ENCODE peak calls at places on chromosomes 16 and 17, in six cellular contexts. K, X, R, H, C and J are unnamed samples.

GRCh38 chr16:85428168-85428898 is 184.8 kb upstream of the GSE1 start:
- DNase-seq in X (peak; percentile 69), R (peak; percentile 42), H (peak; percentile 67), K (no peak), C (peak; percentile 36), J (peak; percentile 83)

GRCh38 chr17:44960654-44961053 is 7.4 kb downstream of the C1QL1 start:
- DNase-seq in C (no peak), K (no peak), R (no peak), X (no peak), H (peak; percentile 65), J (no peak)

GRCh38 chr17:79979841-79980215 is 55.8 kb downstream of the TBC1D16 start:
- DNase-seq in K (peak; percentile 61), H (peak; percentile 20), X (peak; percentile 68), R (no peak), C (no peak), J (no peak)

GRCh38 chr17:80118601-80119270 is 17.4 kb downstream of the GAA start:
- DNase-seq in K (no peak), R (no peak), H (no peak), C (no peak), X (no peak), J (no peak)

GRCh38 chr17:2563543-2563942 is 29.9 kb upstream of the PAFAH1B1 start:
- DNase-seq in R (no peak), K (no peak), H (no peak), C (no peak), X (no peak), J (no peak)

GRCh38 chr16:3456374-3456773 is 12.9 kb downstream of the NAA60 start:
- DNase-seq in X (no peak), C (no peak), K (peak; percentile 28), R (no peak), H (no peak), J (no peak)

GRCh38 chr17:50558955-50559614 is 1.4 kb upstream of the CACNA1G start:
- DNase-seq in C (peak; percentile 66), R (peak; percentile 36), H (peak; percentile 69), X (peak; percentile 71), K (no peak), J (peak; percentile 30)

GRCh38 chr17:49703557-49704277 is 4.0 kb downstream of the SLC35B1 start:
- DNase-seq in C (no peak), K (no peak), R (no peak), X (no peak), H (no peak), J (no peak)

GRCh38 chr17:40854175-40854814 is 12.7 kb downstream of the KRT12 start:
- DNase-seq in X (no peak), R (no peak), H (no peak), C (no peak), K (no peak), J (no peak)

GRCh38 chr17:42895185-42895555 is 5.4 kb upstream of the G6PC1 start:
- DNase-seq in C (peak; percentile 71), X (peak; percentile 89), R (no peak), K (peak; percentile 92), H (peak; percentile 54), J (peak; percentile 90)

GRCh38 chr17:48624544-48625501 is 1.3 kb downstream of the HOXB9 start:
- DNase-seq in H (no peak), R (no peak), K (no peak), C (no peak), X (no peak), J (no peak)

GRCh38 chr16:49468611-49469322 is 95.2 kb downstream of the C16orf78 start:
- DNase-seq in K (no peak), C (peak; percentile 5), R (no peak), H (peak; percentile 14), X (no peak), J (no peak)

GRCh38 chr17:57213180-57213825 is 43.0 kb upstream of the MSI2 start:
- DNase-seq in C (no peak), R (no peak), X (no peak), K (no peak), H (no peak), J (no peak)

GRCh38 chr16:2902337-2903130 is 9.2 kb upstream of the FLYWCH1 start:
- DNase-seq in H (no peak), K (no peak), R (no peak), C (no peak), X (no peak), J (no peak)

GRCh38 chr16:8806272-8806983 is 8.8 kb downstream of the PMM2 start:
- DNase-seq in R (no peak), X (no peak), K (no peak), C (no peak), H (no peak), J (no peak)

GRCh38 chr17:50675627-50676026 is 32.1 kb downstream of the ANKRD40 start:
- DNase-seq in H (no peak), R (no peak), X (peak; percentile 92), K (no peak), C (no peak), J (no peak)

GRCh38 chr17:31068291-31068690 is 26.5 kb upstream of the NF1 start:
- DNase-seq in H (no peak), R (peak; percentile 56), C (no peak), K (no peak), X (no peak), J (peak; percentile 69)

GRCh38 chr17:63516910-63517824 is 6.0 kb upstream of the KCNH6 start:
- DNase-seq in H (no peak), C (no peak), X (no peak), R (no peak), K (no peak), J (peak; percentile 11)

GRCh38 chr16:50441758-50442157 is 73.0 kb upstream of the BRD7 start:
- DNase-seq in K (no peak), X (no peak), R (no peak), C (no peak), H (no peak), J (no peak)

GRCh38 chr16:35510701-35511100 is 2051.3 kb downstream of the TP53TG3F start:
- DNase-seq in X (no peak), C (no peak), H (no peak), R (no peak), K (no peak), J (no peak)

GRCh38 chr16:85249418-85249817 is 137.1 kb upstream of the CIBAR2 start:
- DNase-seq in K (no peak), C (no peak), R (no peak), H (no peak), X (peak; percentile 91), J (no peak)

GRCh38 chr16:2090819-2091721 is 43.3 kb downstream of the TSC2 start:
- DNase-seq in R (peak; percentile 51), K (no peak), X (peak; percentile 97), H (peak; percentile 87), C (peak; percentile 66), J (peak; percentile 82)

GRCh38 chr17:40726919-40727318 is 23.4 kb upstream of the KRT24 start:
- DNase-seq in C (no peak), R (no peak), X (no peak), K (no peak), H (no peak), J (no peak)

GRCh38 chr17:13940858-13941665 is 128.2 kb upstream of the COX10 start:
- DNase-seq in H (no peak), C (no peak), R (no peak), X (no peak), K (no peak), J (no peak)

GRCh38 chr17:10702574-10702973 is 5.2 kb downstream of the ADPRM start:
- DNase-seq in C (no peak), X (no peak), R (no peak), K (no peak), H (no peak), J (no peak)

GRCh38 chr16:81567987-81568748 is 123.6 kb downstream of the CMIP start:
- DNase-seq in R (no peak), K (peak; percentile 79), X (no peak), H (no peak), C (peak; percentile 41), J (peak; percentile 53)

GRCh38 chr17:44907696-44908470 is 7.4 kb downstream of the GFAP start:
- DNase-seq in C (no peak), H (no peak), R (no peak), X (no peak), K (no peak), J (no peak)

DNA sequence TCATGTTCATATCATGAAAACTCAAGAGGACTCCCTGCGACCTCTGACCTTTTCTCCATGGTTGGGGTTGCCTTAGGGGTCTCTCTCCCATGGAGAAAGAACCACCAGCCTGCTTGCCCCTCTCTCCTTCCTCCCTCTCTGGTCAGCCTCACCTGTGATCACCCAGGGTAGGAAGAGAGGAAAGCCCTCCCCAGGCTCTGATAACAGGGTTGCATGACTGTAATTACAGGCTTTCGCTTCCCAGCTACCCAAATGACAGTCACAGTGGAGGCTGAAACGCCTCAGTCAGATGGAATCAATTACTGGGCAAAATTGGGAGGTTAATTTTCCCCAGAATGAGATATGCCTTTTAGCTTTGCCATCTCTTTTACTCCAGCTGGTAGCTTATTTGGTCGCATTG is 265.8 kb upstream of the SOX9 start:
- DNase-seq in H (no peak), K (no peak), C (no peak), X (no peak), R (no peak), J (no peak)
- H3K4me3 ChIP-seq in H (no peak overlapping the region), K (no peak overlapping the region), C (no peak overlapping the region), X (no peak overlapping the region), R (no peak overlapping the region), J (no peak overlapping the region)

GRCh38 chr17:35763767-35764122 is 3.1 kb downstream of the C17orf50 start:
- DNase-seq in R (no peak), H (no peak), X (no peak), C (no peak), K (no peak), J (no peak)
- H3K4me3 ChIP-seq in R (peak overlapping the region; percentile 39), H (peak overlapping the region; percentile 57), X (peak overlapping the region; percentile 57), C (peak overlapping the region; percentile 38), K (peak overlapping the region; percentile 46), J (no peak overlapping the region)

GRCh38 chr16:57886427-57886826 is 84.1 kb upstream of the KIFC3 start:
- DNase-seq in K (no peak), C (no peak), R (no peak), X (no peak), H (no peak), J (no peak)

GRCh38 chr16:57883480-57883879 is 81.2 kb upstream of the KIFC3 start:
- DNase-seq in C (no peak), X (no peak), H (no peak), R (no peak), K (no peak), J (no peak)

GRCh38 chr16:57883953-57884654 is 81.8 kb upstream of the KIFC3 start:
- DNase-seq in X (no peak), H (no peak), C (no peak), K (peak; percentile 27), R (no peak), J (peak; percentile 55)

GRCh38 chr16:57882797-57883196 is 80.5 kb upstream of the KIFC3 start:
- DNase-seq in R (no peak), H (no peak), K (peak; percentile 5), X (no peak), C (no peak), J (no peak)

DNA sequence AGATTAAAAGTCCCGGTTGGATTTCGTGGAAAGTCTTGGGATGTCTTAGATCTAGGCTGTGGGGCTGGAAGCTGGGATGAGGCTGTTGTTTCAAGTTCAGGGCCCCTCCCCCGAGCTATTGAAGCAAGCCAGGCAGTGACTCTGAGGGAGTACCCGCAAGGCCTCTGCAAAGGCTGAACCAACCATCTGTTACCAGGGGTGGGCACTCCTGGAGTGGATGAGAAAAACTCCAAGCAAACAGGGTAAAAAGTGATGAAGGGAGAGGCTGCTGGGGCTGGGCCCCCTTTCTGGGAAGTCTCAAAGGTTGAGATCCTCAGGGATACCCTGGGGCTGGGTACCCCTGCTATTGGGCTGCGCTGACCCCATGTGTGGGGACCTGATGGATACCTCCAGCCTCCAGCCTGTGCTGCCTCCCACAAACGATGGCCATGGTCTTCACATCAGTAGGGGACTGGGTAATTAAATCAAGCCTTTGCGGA is 82.4 kb upstream of the KIFC3 start:
- DNase-seq in H (no peak), X (no peak), R (no peak), C (no peak), K (no peak), J (no peak)
- H3K4me3 ChIP-seq in H (no peak overlapping the region), X (no peak overlapping the region), R (no peak overlapping the region), C (no peak overlapping the region), K (no peak overlapping the region), J (no peak overlapping the region)

GRCh38 chr17:77667478-77667877 is 291.0 kb upstream of the TNRC6C start:
- DNase-seq in H (no peak), C (no peak), R (no peak), K (no peak), X (no peak), J (no peak)
- H3K4me3 ChIP-seq in H (peak overlapping the region; percentile 4), C (no peak overlapping the region), R (peak overlapping the region; percentile 14), K (no peak overlapping the region), X (no peak overlapping the region), J (no peak overlapping the region)